ENCODE peak calls at places on chromosomes 4 and X, in seven cellular contexts. G, L, R, X, D, B and P are unnamed samples.
A peak's percentile ranks its signal among the peaks of the same experiment; 100 is the strongest.

GRCh38 chr4:141912831-141913230 is 276.4 kb downstream of the IL15 start:
- DNase-seq in X (peak; percentile 14), R (no peak), B (no peak), G (no peak), L (peak; percentile 83), D (no peak), P (no peak)

GRCh38 chr4:173528378-173529321 is 1.4 kb downstream of the HAND2 start:
- DNase-seq in G (no peak), R (no peak), X (no peak), B (no peak), D (peak; percentile 69), L (peak; percentile 59), P (no peak)

GRCh38 chr4:117479673-117480072 is 394.3 kb upstream of the TRAM1L1 start:
- DNase-seq in D (no peak), B (no peak), G (no peak), R (no peak), X (peak; percentile 20), L (no peak), P (no peak)

GRCh38 chr4:174538123-174538875 is 16.0 kb upstream of the HPGD start:
- DNase-seq in D (no peak), L (no peak), R (no peak), G (no peak), B (no peak), X (no peak), P (no peak)

GRCh38 chr4:99088485-99089365 is at the start of gene ADH5:
- DNase-seq in B (peak; percentile 82), G (peak; percentile 66), D (peak; percentile 96), X (peak; percentile 81), R (peak; percentile 91), L (peak; percentile 92), P (peak; percentile 74)

GRCh38 chr4:5932021-5932553 is 39.2 kb upstream of the CRMP1 start:
- DNase-seq in L (no peak), G (no peak), D (no peak), B (no peak), X (no peak), R (no peak), P (no peak)

GRCh38 chr4:188904617-188905016 is 765.4 kb downstream of the TRIML1 start:
- DNase-seq in L (no peak), B (no peak), G (no peak), X (no peak), D (peak; percentile 34), R (no peak), P (no peak)

GRCh38 chr4:75306496-75306895 is 207.7 kb downstream of the RCHY1 start:
- DNase-seq in L (no peak), B (no peak), G (no peak), X (no peak), R (no peak), D (no peak), P (no peak)

GRCh38 chr4:117488692-117489091 is 403.3 kb upstream of the TRAM1L1 start:
- DNase-seq in X (no peak), D (no peak), G (no peak), L (no peak), B (no peak), R (no peak), P (no peak)

GRCh38 chr4:89439533-89439932 is 131.9 kb upstream of the GPRIN3 start:
- DNase-seq in R (no peak), D (no peak), G (no peak), B (no peak), L (no peak), X (no peak), P (no peak)

GRCh38 chrX:471239-471638 is 84.5 kb upstream of the PPP2R3B start:
- DNase-seq in G (no peak), B (no peak), D (no peak), X (no peak), L (no peak), R (no peak), P (no peak)

GRCh38 chrX:1355800-1356148 is 19.2 kb downstream of the IL3RA start:
- DNase-seq in G (no peak), D (no peak), L (no peak), X (no peak), R (no peak), B (no peak), P (no peak)

GRCh38 chr4:4689694-4690440 is 148.0 kb upstream of the STX18 start:
- DNase-seq in X (no peak), B (no peak), G (no peak), D (no peak), R (no peak), L (no peak), P (no peak)

GRCh38 chr4:153638999-153639398 is 45.1 kb upstream of the TLR2 start:
- DNase-seq in R (no peak), G (no peak), B (no peak), X (no peak), L (no peak), D (no peak), P (no peak)

GRCh38 chr4:144584428-144584827 is 61.5 kb upstream of the HHIP start:
- DNase-seq in D (no peak), G (no peak), L (no peak), B (no peak), R (no peak), X (no peak), P (no peak)

GRCh38 chr4:168558587-168558986 is 61.7 kb downstream of the PALLD start:
- DNase-seq in D (no peak), L (no peak), X (peak; percentile 60), R (no peak), B (no peak), G (no peak), P (peak; percentile 28)

GRCh38 chr4:168551945-168552695 is 55.3 kb downstream of the PALLD start:
- DNase-seq in D (no peak), X (no peak), B (no peak), L (no peak), R (no peak), G (no peak), P (no peak)

GRCh38 chr4:168553714-168554370 is 57.0 kb downstream of the PALLD start:
- DNase-seq in G (no peak), L (no peak), D (no peak), R (no peak), B (no peak), X (no peak), P (no peak)

GRCh38 chr4:168557658-168558057 is 60.8 kb downstream of the PALLD start:
- DNase-seq in D (no peak), X (no peak), R (no peak), G (no peak), B (no peak), L (no peak), P (no peak)

DNA sequence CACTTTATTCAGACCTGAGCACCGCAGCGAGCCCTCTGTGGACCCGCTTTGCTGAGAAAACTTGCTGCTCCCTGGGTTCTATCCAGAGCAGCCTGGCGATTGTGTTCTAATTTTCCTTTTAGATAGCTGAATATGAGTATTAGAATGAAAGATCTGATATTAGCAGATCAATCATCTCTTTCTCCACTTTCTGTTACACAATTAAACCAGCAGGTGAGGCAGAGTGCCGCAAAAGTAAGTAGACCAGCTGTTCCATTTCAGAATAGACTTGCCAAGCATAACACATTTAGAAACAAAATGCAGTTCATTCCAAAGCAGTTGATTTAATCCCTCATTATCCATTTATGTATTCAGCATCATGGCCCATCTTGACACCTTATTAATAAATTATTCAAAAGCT is 58.6 kb downstream of the PALLD start:
- DNase-seq in B (no peak), G (no peak), L (no peak), R (no peak), D (no peak), X (no peak), P (no peak)
- H3K4me3 ChIP-seq in B (no peak overlapping the region), G (no peak overlapping the region), L (no peak overlapping the region), R (no peak overlapping the region), D (no peak overlapping the region), X (no peak overlapping the region), P (no peak overlapping the region)

GRCh38 chr4:100367451-100367850 is 150.4 kb downstream of the EMCN start:
- DNase-seq in D (no peak), G (no peak), R (no peak), L (no peak), X (peak; percentile 63), B (no peak), P (peak; percentile 18)

GRCh38 chr4:100369871-100370270 is 148.0 kb downstream of the EMCN start:
- DNase-seq in B (no peak), L (no peak), R (no peak), G (no peak), X (no peak), D (no peak), P (no peak)

GRCh38 chr4:100372432-100372831 is 145.4 kb downstream of the EMCN start:
- DNase-seq in X (no peak), B (no peak), G (no peak), R (no peak), L (peak; percentile 33), D (no peak), P (no peak)
- TF ChIP-seq CTCF in X (peak; percentile 31), B (peak; percentile 50), G (peak; percentile 66), R (no peak), L (peak; percentile 68), D (no peak), P (peak; percentile 81)

DNA sequence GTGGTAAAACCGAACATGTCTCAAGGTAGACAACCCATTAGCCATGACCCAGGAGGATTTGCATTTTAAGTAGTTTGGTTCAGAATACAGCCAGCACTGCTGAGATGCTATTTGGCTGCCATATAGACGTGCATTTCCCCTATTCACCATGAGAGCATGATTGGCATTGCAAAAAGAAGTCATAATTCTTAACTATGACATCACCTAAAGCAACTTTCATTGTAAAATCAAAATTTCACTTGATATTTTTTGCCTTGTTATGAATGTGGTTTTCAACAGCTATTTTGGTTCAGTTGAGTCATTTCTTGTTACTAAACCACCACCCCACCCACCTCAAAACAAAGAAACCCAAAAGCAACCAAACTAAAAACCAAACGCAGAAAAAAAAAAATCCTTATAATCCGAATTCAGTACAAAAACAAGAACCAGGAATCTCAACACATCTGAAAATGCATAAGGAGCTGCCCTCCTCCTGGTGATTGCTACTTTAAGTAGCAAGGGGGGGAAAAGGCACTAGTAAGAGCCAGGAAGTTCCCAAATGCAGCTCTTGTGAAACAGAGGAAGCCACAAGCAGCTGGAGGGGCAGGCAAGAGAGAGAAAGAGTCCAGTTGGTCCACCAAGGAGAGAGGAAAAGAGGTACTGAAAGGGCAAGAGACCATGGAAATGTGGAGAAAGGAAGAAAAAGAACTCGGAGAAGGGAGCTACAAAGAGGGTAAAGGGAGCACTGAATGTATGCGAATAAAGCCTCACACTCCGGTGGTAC is 3.1 kb downstream of the SLITRK4 start:
- DNase-seq in D (no peak), B (no peak), L (peak; percentile 1), R (no peak), G (no peak), X (no peak), P (no peak)
- H3K4me3 ChIP-seq in D (no peak overlapping the region), B (no peak overlapping the region), L (peak overlapping the region; percentile 55), R (peak overlapping the region; percentile 29), G (no peak overlapping the region), X (no peak overlapping the region), P (no peak overlapping the region)

GRCh38 chr4:152369203-152369902 is 166.5 kb downstream of the FBXW7 start:
- DNase-seq in G (no peak), R (no peak), X (no peak), D (no peak), B (no peak), L (peak; percentile 25), P (no peak)

GRCh38 chr4:152374153-152374552 is 161.7 kb downstream of the FBXW7 start:
- DNase-seq in D (no peak), G (no peak), R (no peak), L (no peak), X (no peak), B (no peak), P (no peak)

GRCh38 chr4:152372444-152372843 is 163.4 kb downstream of the FBXW7 start:
- DNase-seq in R (no peak), G (no peak), L (no peak), D (no peak), X (no peak), B (no peak), P (no peak)

GRCh38 chr4:152374606-152375285 is 161.1 kb downstream of the FBXW7 start:
- DNase-seq in L (no peak), D (no peak), B (no peak), R (no peak), G (no peak), X (peak; percentile 22), P (no peak)

GRCh38 chr4:152369903-152370296 is 166.0 kb downstream of the FBXW7 start:
- DNase-seq in X (peak; percentile 24), R (no peak), B (no peak), L (no peak), G (no peak), D (no peak), P (no peak)
- TF ChIP-seq CTCF in X (peak; percentile 50), R (peak; percentile 52), B (peak; percentile 48), L (peak; percentile 31), G (peak; percentile 51), D (no peak), P (peak; percentile 16)